ENCODE peak calls at places on chromosomes 12 and 14, in six cellular contexts. E is ovary, B is transverse colon, A is HepG2, K is stomach, O is K562. H is an unnamed sample.
A peak's percentile ranks its signal among the peaks of the same experiment; 100 is the strongest.

GRCh38 chr12:26730546-26731085 is 102.4 kb downstream of the ITPR2 start:
- DNase-seq in E (no peak), B (no peak), A (no peak), K (no peak), O (no peak), H (no peak)

GRCh38 chr14:20487402-20487742 is 18.0 kb upstream of the RNASE10 start:
- DNase-seq in E (no peak), B (no peak), A (no peak), K (no peak), O (no peak), H (no peak)

GRCh38 chr12:95473440-95473946 is 459 bp upstream of the METAP2 start:
- DNase-seq in E (peak; percentile 36), B (peak; percentile 48), A (peak; percentile 39), K (peak; percentile 36), O (peak; percentile 42), H (peak; percentile 13)

GRCh38 chr12:104177663-104178501 is 37.7 kb upstream of the TXNRD1 start:
- DNase-seq in E (peak; percentile 90), B (peak; percentile 54), A (peak; percentile 8), K (peak; percentile 38), O (peak; percentile 62), H (no peak)

GRCh38 chr12:112116232-112117060 is 7.9 kb upstream of the NAA25 start:
- DNase-seq in E (peak; percentile 55), B (peak; percentile 41), A (peak; percentile 83), K (peak; percentile 69), O (peak; percentile 87), H (no peak)

GRCh38 chr12:21516281-21516680 is 9.8 kb upstream of the SPX start:
- DNase-seq in E (no peak), B (no peak), A (no peak), K (no peak), O (no peak), H (no peak)

GRCh38 chr14:87960013-87960787 is 32.8 kb downstream of the GALC start:
- DNase-seq in E (no peak), B (peak; percentile 8), A (no peak), K (no peak), O (no peak), H (no peak)

GRCh38 chr14:98907981-98908544 is 363.9 kb downstream of the BCL11B start:
- DNase-seq in E (no peak), B (no peak), A (no peak), K (no peak), O (no peak), H (no peak)

GRCh38 chr14:22200977-22201605 is 387.9 kb downstream of the DAD1 start:
- DNase-seq in E (no peak), B (no peak), A (peak; percentile 71), K (no peak), O (peak; percentile 5), H (peak; percentile 3)

GRCh38 chr14:23910081-23910875 is 43.3 kb upstream of the DHRS4 start:
- DNase-seq in E (peak; percentile 45), B (peak; percentile 54), A (peak; percentile 81), K (peak; percentile 69), O (peak; percentile 57), H (no peak)

GRCh38 chr12:59041241-59042121 is 121.2 kb upstream of the LRIG3 start:
- DNase-seq in E (no peak), B (no peak), A (no peak), K (no peak), O (no peak), H (no peak)

GRCh38 chr14:101774006-101774755 is 12.7 kb downstream of the PPP2R5C start:
- DNase-seq in E (no peak), B (no peak), A (no peak), K (no peak), O (no peak), H (no peak)

GRCh38 chr12:79128956-79129355 is 264.4 kb downstream of the SYT1 start:
- DNase-seq in E (no peak), B (no peak), A (no peak), K (no peak), O (no peak), H (no peak)

GRCh38 chr14:61322799-61323290 is 1.5 kb downstream of the PRKCH start:
- DNase-seq in E (no peak), B (no peak), A (no peak), K (no peak), O (no peak), H (no peak)

GRCh38 chr14:94037954-94038353 is 11.8 kb downstream of the OTUB2 start:
- DNase-seq in E (no peak), B (no peak), A (no peak), K (no peak), O (no peak), H (no peak)

GRCh38 chr12:107760207-107760816 is 625 bp downstream of the PRDM4 start:
- DNase-seq in E (peak; percentile 23), B (peak; percentile 42), A (peak; percentile 19), K (no peak), O (peak; percentile 38), H (no peak)

GRCh38 chr14:30553311-30553989 is 5.5 kb upstream of the G2E3 start:
- DNase-seq in E (no peak), B (no peak), A (no peak), K (no peak), O (no peak), H (no peak)

GRCh38 chr14:67241416-67242362 is at the start of gene PALS1:
- DNase-seq in E (peak; percentile 56), B (no peak), A (peak; percentile 62), K (no peak), O (peak; percentile 24), H (peak; percentile 19)

GRCh38 chr12:65881965-65882413 is 57.7 kb downstream of the HMGA2 start:
- DNase-seq in E (peak; percentile 81), B (peak; percentile 47), A (no peak), K (peak; percentile 75), O (peak; percentile 12), H (no peak)

GRCh38 chr12:109818900-109819500 is 14.2 kb downstream of the TRPV4 start:
- DNase-seq in E (no peak), B (no peak), A (peak; percentile 37), K (no peak), O (no peak), H (no peak)

GRCh38 chr12:48903982-48904411 is 21.3 kb downstream of the FKBP11 start:
- DNase-seq in E (peak; percentile 80), B (peak; percentile 75), A (peak; percentile 76), K (peak; percentile 70), O (peak; percentile 79), H (peak; percentile 20)

GRCh38 chr14:80325688-80326087 is 114.4 kb upstream of the DIO2 start:
- DNase-seq in E (no peak), B (no peak), A (no peak), K (no peak), O (no peak), H (no peak)

GRCh38 chr12:116687888-116688287 is 50.0 kb downstream of the SPRING1 start:
- DNase-seq in E (no peak), B (peak; percentile 22), A (peak; percentile 44), K (no peak), O (peak; percentile 55), H (no peak)

GRCh38 chr12:4296749-4297148 is 23.2 kb downstream of the CCND2 start:
- DNase-seq in E (no peak), B (no peak), A (no peak), K (no peak), O (no peak), H (no peak)

GRCh38 chr14:51035611-51036192 is 59.2 kb downstream of the TRIM9 start:
- DNase-seq in E (no peak), B (no peak), A (peak; percentile 70), K (no peak), O (no peak), H (no peak)
- H3K4me3 ChIP-seq in E (no peak overlapping the region), B (no peak overlapping the region), A (no peak overlapping the region), K (no peak overlapping the region), O (no peak overlapping the region), H (no peak overlapping the region)

DNA sequence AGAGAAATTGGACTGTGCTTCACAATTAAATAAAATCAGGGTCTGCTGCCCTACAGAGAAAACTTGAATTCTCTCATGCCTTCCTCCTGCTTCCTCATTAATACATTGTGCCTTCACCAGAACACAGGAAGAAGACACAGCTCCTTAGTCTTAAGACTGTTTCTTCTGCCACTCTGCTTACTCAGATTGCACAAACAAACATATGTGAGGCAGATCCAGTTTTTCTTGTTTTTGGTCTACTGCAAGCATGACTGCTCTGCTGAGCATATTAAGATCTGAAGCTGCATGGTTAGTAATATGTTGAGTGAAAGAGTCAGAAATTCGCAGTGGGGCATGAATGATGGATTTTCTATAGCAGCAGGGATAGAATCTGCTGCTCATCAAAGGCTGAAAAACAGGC is 321.1 kb upstream of the STXBP6 start:
- DNase-seq in E (no peak), B (no peak), A (no peak), K (no peak), O (no peak), H (no peak)
- TF ChIP-seq EP300 in E (no peak), B (no peak), A (no peak), K (no peak), O (no peak), H (no peak)

DNA sequence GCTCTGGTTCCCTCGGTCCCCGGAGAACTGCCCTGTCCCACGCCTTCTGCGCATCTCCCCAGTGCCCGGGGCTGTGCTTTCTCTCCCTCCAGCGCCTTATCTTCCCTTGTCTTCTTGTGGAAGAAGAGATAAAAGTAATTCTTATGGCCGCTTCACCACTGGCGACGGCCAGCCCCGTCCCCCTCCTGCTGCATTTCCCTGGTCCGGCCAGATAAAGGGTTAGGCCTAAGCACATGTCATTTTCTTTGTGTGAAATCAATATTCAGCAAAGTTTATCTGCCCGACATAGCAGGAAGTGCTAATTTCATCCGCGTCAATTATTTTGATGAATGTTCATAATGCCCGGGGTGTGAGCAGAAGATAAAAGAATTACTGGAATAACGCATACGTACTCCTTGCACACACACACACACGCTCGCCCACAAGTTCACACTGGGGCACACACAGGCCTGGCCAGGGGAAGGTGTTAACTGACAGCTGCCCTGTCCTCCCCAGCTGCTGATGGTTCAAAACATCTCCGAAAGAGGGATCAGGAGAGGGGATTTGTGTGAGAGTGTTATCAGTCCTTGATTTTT is 177.7 kb upstream of the LHX5 start:
- DNase-seq in E (no peak), B (no peak), A (no peak), K (no peak), O (peak; percentile 95), H (no peak)
- H3K4me3 ChIP-seq in E (no peak overlapping the region), B (no peak overlapping the region), A (no peak overlapping the region), K (no peak overlapping the region), O (no peak overlapping the region), H (no peak overlapping the region)

GRCh38 chr12:72201457-72201856 is 70.7 kb upstream of the TRHDE start:
- DNase-seq in E (no peak), B (no peak), A (no peak), K (no peak), O (no peak), H (no peak)

GRCh38 chr12:72207756-72208155 is 64.4 kb upstream of the TRHDE start:
- DNase-seq in E (no peak), B (no peak), A (no peak), K (no peak), O (no peak), H (no peak)

GRCh38 chr12:72203764-72204335 is 68.3 kb upstream of the TRHDE start:
- DNase-seq in E (no peak), B (no peak), A (no peak), K (no peak), O (no peak), H (no peak)

GRCh38 chr12:72209096-72209495 is 63.1 kb upstream of the TRHDE start:
- DNase-seq in E (no peak), B (no peak), A (no peak), K (no peak), O (no peak), H (no peak)

DNA sequence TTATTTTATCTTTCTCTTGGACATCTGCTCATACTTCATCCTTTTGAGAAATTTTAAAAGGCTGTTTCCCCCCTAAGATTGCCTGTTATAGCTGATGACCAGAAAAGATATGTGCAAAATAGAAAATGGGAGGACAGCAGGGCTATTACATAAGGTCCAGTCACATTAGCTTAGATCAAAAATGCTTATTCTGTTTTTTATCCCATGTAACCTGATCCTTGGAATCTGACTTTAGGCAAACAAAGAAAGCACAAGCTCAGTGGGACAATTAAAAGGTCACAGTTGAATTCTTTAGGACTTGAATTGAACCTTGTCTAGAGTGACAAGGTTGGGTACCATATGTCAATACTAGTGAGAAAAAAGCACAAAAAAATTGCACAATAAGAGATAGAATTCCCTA is 65.1 kb upstream of the TRHDE start:
- DNase-seq in E (no peak), B (no peak), A (no peak), K (no peak), O (no peak), H (no peak)
- TF ChIP-seq EP300 in E (no peak), B (no peak), A (no peak), K (no peak), O (no peak), H (no peak)